ENCODE peak calls at places on chromosomes 11 and 22, in five cellular contexts. O is colonic mucosa, N is upper lobe of right lung, I is Peyer's patch, K is heart right ventricle. E is an unnamed sample.

GRCh38 chr11:8103909-8104308 is 22.9 kb downstream of the TUB start:
- DNase-seq in O (peak; percentile 12), N (no peak), I (no peak), K (no peak), E (no peak)

GRCh38 chr11:692824-693414 is 2.1 kb downstream of the DEAF1 start:
- DNase-seq in O (no peak), N (no peak), I (no peak), K (no peak), E (peak; percentile 71)

GRCh38 chr22:26918236-26918635 is 260.8 kb downstream of the MIAT start:
- DNase-seq in O (no peak), N (no peak), I (no peak), K (no peak), E (no peak)

GRCh38 chr22:23518381-23519187 is 61.5 kb downstream of the IGLL1 start:
- DNase-seq in O (peak; percentile 65), N (no peak), I (no peak), K (no peak), E (no peak)

GRCh38 chr11:17314232-17314547 is 37.4 kb upstream of the NCR3LG1 start:
- DNase-seq in O (no peak), N (no peak), I (no peak), K (no peak), E (no peak)

GRCh38 chr11:10926801-10927200 is 68.9 kb upstream of the ZBED5 start:
- DNase-seq in O (no peak), N (no peak), I (no peak), K (no peak), E (no peak)

GRCh38 chr11:71200172-71200716 is 52.1 kb downstream of the SHANK2 start:
- DNase-seq in O (no peak), N (no peak), I (no peak), K (no peak), E (no peak)

GRCh38 chr11:114262681-114263509 is 33.3 kb upstream of the NNMT start:
- DNase-seq in O (no peak), N (peak; percentile 47), I (no peak), K (peak; percentile 43), E (peak; percentile 17)

GRCh38 chr11:1877211-1878133 is 14.2 kb downstream of the PRR33 start:
- DNase-seq in O (peak; percentile 45), N (peak; percentile 65), I (peak; percentile 57), K (peak; percentile 67), E (no peak)

GRCh38 chr11:18692941-18693760 is 5.4 kb upstream of the TMEM86A start:
- DNase-seq in O (no peak), N (no peak), I (no peak), K (no peak), E (no peak)

GRCh38 chr11:76380161-76380976 is 563 bp downstream of the THAP12 start:
- DNase-seq in O (peak; percentile 50), N (peak; percentile 78), I (no peak), K (peak; percentile 9), E (peak; percentile 48)

GRCh38 chr11:42345933-42346332 is 886.5 kb upstream of the LRRC4C start:
- DNase-seq in O (no peak), N (no peak), I (no peak), K (no peak), E (no peak)

GRCh38 chr22:39353346-39353745 is 3.6 kb downstream of the SYNGR1 start:
- DNase-seq in O (no peak), N (no peak), I (no peak), K (no peak), E (no peak)

GRCh38 chr22:28544431-28544868 is 135.2 kb downstream of the TTC28 start:
- DNase-seq in O (no peak), N (no peak), I (no peak), K (no peak), E (no peak)

GRCh38 chr11:8693555-8693954 is 11.0 kb downstream of the RPL27A start:
- DNase-seq in O (no peak), N (no peak), I (peak; percentile 37), K (no peak), E (no peak)

GRCh38 chr11:121063728-121064127 is 37.3 kb upstream of the TECTA start:
- DNase-seq in O (no peak), N (no peak), I (no peak), K (no peak), E (no peak)

GRCh38 chr11:44564653-44565007 is 833 bp upstream of the CD82 start:
- DNase-seq in O (no peak), N (peak; percentile 90), I (peak; percentile 81), K (no peak), E (no peak)

GRCh38 chr11:3867209-3868071 is 12.0 kb downstream of the STIM1 start:
- DNase-seq in O (no peak), N (no peak), I (no peak), K (peak; percentile 80), E (no peak)
- H3K27me3 ChIP-seq in O (no peaks in the 10 kb centered on the region), N (no peaks in the 10 kb centered on the region), I (no peaks in the 10 kb centered on the region), K (no peaks in the 10 kb centered on the region), E (no peaks in the 10 kb centered on the region)

GRCh38 chr11:96333076-96333744 is 9.8 kb downstream of the MAML2 start:
- DNase-seq in O (no peak), N (no peak), I (no peak), K (no peak), E (no peak)

GRCh38 chr11:96331556-96332168 is 11.3 kb downstream of the MAML2 start:
- DNase-seq in O (no peak), N (peak; percentile 83), I (no peak), K (no peak), E (no peak)

GRCh38 chr11:96334219-96334618 is 8.8 kb downstream of the MAML2 start:
- DNase-seq in O (no peak), N (no peak), I (no peak), K (no peak), E (no peak)

GRCh38 chr11:96330511-96330859 is 12.5 kb downstream of the MAML2 start:
- DNase-seq in O (no peak), N (no peak), I (no peak), K (no peak), E (no peak)

GRCh38 chr11:96332236-96332761 is 10.7 kb downstream of the MAML2 start:
- DNase-seq in O (no peak), N (no peak), I (no peak), K (no peak), E (no peak)
- H3K4me3 ChIP-seq in O (no peak overlapping the region), N (no peak overlapping the region), I (no peak overlapping the region), K (no peak overlapping the region), E (no peak overlapping the region)

GRCh38 chr22:49241174-49241851 is 586.4 kb downstream of the BRD1 start:
- DNase-seq in O (no peak), N (no peak), I (no peak), K (no peak), E (no peak)
- H3K9me3 ChIP-seq in O (no peaks in the 10 kb centered on the region), N (no peaks in the 10 kb centered on the region), I (no peaks in the 10 kb centered on the region), K (no peaks in the 10 kb centered on the region), E (no peaks in the 10 kb centered on the region)

GRCh38 chr11:69511358-69512015 is 30.0 kb downstream of the LINC01488 start:
- DNase-seq in O (no peak), N (peak; percentile 26), I (no peak), K (no peak), E (no peak)

GRCh38 chr11:69509381-69509780 is 27.9 kb downstream of the LINC01488 start:
- DNase-seq in O (no peak), N (peak; percentile 54), I (peak; percentile 42), K (no peak), E (no peak)

GRCh38 chr11:69509846-69510390 is 28.5 kb downstream of the LINC01488 start:
- DNase-seq in O (no peak), N (peak; percentile 48), I (no peak), K (no peak), E (no peak)

GRCh38 chr11:69512136-69512535 is 30.7 kb downstream of the LINC01488 start:
- DNase-seq in O (no peak), N (peak; percentile 21), I (no peak), K (no peak), E (no peak)

GRCh38 chr11:69510471-69511357 is 29.3 kb downstream of the LINC01488 start:
- DNase-seq in O (no peak), N (peak; percentile 54), I (no peak), K (no peak), E (no peak)
- H3K27me3 ChIP-seq in O (no peaks in the 10 kb centered on the region), N (no peaks in the 10 kb centered on the region), I (no peaks in the 10 kb centered on the region), K (no peaks in the 10 kb centered on the region), E (no peaks in the 10 kb centered on the region)

GRCh38 chr11:123559418-123559817 is 95.0 kb downstream of the SCN3B start:
- DNase-seq in O (no peak), N (no peak), I (no peak), K (no peak), E (no peak)
- H3K4me3 ChIP-seq in O (no peak overlapping the region), N (peak overlapping the region; percentile 39), I (peak overlapping the region; percentile 13), K (peak overlapping the region; percentile 44), E (no peak overlapping the region)

E was measured in CD4-positive, alpha-beta memory T cell.